ENCODE peak calls at places on chromosomes 13 and 19, in four cellular contexts. One of them, this sample, is unnamed. For H3K4me1, the result is how much of the 10 kb centered on the place peaks cover.

GRCh38 chr19:44872661-44873060 is 18.4 kb upstream of the TOMM40 start:
- DNase-seq in tibial nerve: no peak
- DNase-seq in endodermal cell: no peak
- DNase-seq in PC-9: no peak
- DNase-seq in this sample: no peak

GRCh38 chr13:50161052-50161451 is 145.8 kb downstream of the KCNRG start:
- DNase-seq in endodermal cell: no peak
- DNase-seq in PC-9: no peak
- DNase-seq in tibial nerve: no peak
- DNase-seq in this sample: no peak

GRCh38 chr13:30745917-30746686 is 10.8 kb downstream of the ALOX5AP start:
- DNase-seq in tibial nerve: no peak
- DNase-seq in endodermal cell: no peak
- DNase-seq in PC-9: no peak
- DNase-seq in this sample: no peak

GRCh38 chr13:40233731-40234195 is 432.7 kb downstream of the FOXO1 start:
- DNase-seq in endodermal cell: no peak
- DNase-seq in tibial nerve: no peak
- DNase-seq in PC-9: no peak
- DNase-seq in this sample: no peak

GRCh38 chr19:24048261-24048660 is 38.7 kb upstream of the ZNF254 start:
- DNase-seq in tibial nerve: no peak
- DNase-seq in PC-9: no peak
- DNase-seq in endodermal cell: peak
- DNase-seq in this sample: no peak

GRCh38 chr19:24060687-24061356 is 26.2 kb upstream of the ZNF254 start:
- DNase-seq in PC-9: peak
- DNase-seq in tibial nerve: no peak
- DNase-seq in endodermal cell: no peak
- DNase-seq in this sample: no peak

GRCh38 chr19:47471733-47472457 is at the start of gene SLC8A2:
- DNase-seq in PC-9: peak
- DNase-seq in endodermal cell: peak
- DNase-seq in tibial nerve: no peak
- DNase-seq in this sample: peak

GRCh38 chr19:34085336-34085735 is 87.0 kb upstream of the LSM14A start:
- DNase-seq in endodermal cell: no peak
- DNase-seq in tibial nerve: no peak
- DNase-seq in PC-9: no peak
- DNase-seq in this sample: no peak

GRCh38 chr13:104143760-104144406 is 1077.7 kb upstream of the SLC10A2 start:
- DNase-seq in tibial nerve: no peak
- DNase-seq in endodermal cell: peak
- DNase-seq in PC-9: no peak
- DNase-seq in this sample: no peak

GRCh38 chr19:15538774-15539173 is 30.4 kb downstream of the CYP4F22 start:
- DNase-seq in PC-9: no peak
- DNase-seq in tibial nerve: no peak
- DNase-seq in endodermal cell: no peak
- DNase-seq in this sample: no peak

GRCh38 chr19:22608441-22608840 is 25.7 kb upstream of the ZNF492 start:
- DNase-seq in tibial nerve: no peak
- DNase-seq in endodermal cell: no peak
- DNase-seq in PC-9: no peak
- DNase-seq in this sample: no peak

GRCh38 chr19:16423891-16424290 is 47.9 kb downstream of the EPS15L1 start:
- DNase-seq in tibial nerve: no peak
- DNase-seq in endodermal cell: no peak
- DNase-seq in PC-9: peak
- DNase-seq in this sample: no peak

GRCh38 chr13:93726173-93727019 is 499.8 kb downstream of the GPC6 start:
- DNase-seq in tibial nerve: no peak
- DNase-seq in PC-9: no peak
- DNase-seq in endodermal cell: no peak
- DNase-seq in this sample: no peak

GRCh38 chr19:42092350-42092749 is 16.4 kb downstream of the ZNF574 start:
- DNase-seq in tibial nerve: no peak
- DNase-seq in endodermal cell: peak
- DNase-seq in PC-9: peak
- DNase-seq in this sample: no peak

GRCh38 chr13:50227356-50227755 is 212.1 kb downstream of the KCNRG start:
- DNase-seq in tibial nerve: no peak
- DNase-seq in endodermal cell: no peak
- DNase-seq in PC-9: no peak
- DNase-seq in this sample: no peak

GRCh38 chr19:18063463-18063862 is 23.3 kb downstream of the IL12RB1 start:
- DNase-seq in PC-9: no peak
- DNase-seq in endodermal cell: peak
- DNase-seq in tibial nerve: no peak
- DNase-seq in this sample: no peak

GRCh38 chr19:48391100-48392005 is at the start of gene KDELR1:
- DNase-seq in endodermal cell: peak
- DNase-seq in tibial nerve: peak
- DNase-seq in PC-9: no peak
- DNase-seq in this sample: peak

GRCh38 chr19:48190288-48191284 is 20.1 kb downstream of the ZSWIM9 start:
- DNase-seq in PC-9: no peak
- DNase-seq in tibial nerve: no peak
- DNase-seq in endodermal cell: peak
- DNase-seq in this sample: peak

GRCh38 chr13:114146173-114146572 is 13.8 kb upstream of the RASA3 start:
- DNase-seq in PC-9: no peak
- DNase-seq in tibial nerve: peak
- DNase-seq in endodermal cell: no peak
- DNase-seq in this sample: no peak

GRCh38 chr19:3673506-3674439 is 26.5 kb downstream of the PIP5K1C start:
- DNase-seq in PC-9: no peak
- DNase-seq in tibial nerve: no peak
- DNase-seq in endodermal cell: peak
- DNase-seq in this sample: no peak

GRCh38 chr13:103386341-103386740 is 320.1 kb upstream of the SLC10A2 start:
- DNase-seq in PC-9: peak
- DNase-seq in tibial nerve: no peak
- DNase-seq in endodermal cell: no peak
- DNase-seq in this sample: no peak

GRCh38 chr19:4379383-4380253 is 20.7 kb downstream of the SH3GL1 start:
- DNase-seq in tibial nerve: no peak
- DNase-seq in PC-9: peak
- DNase-seq in endodermal cell: no peak
- DNase-seq in this sample: no peak

GRCh38 chr19:54172413-54172763 is 572 bp downstream of the TMC4 start:
- DNase-seq in PC-9: peak
- DNase-seq in tibial nerve: no peak
- DNase-seq in endodermal cell: no peak
- DNase-seq in this sample: no peak

GRCh38 chr19:31670931-31671330 is 321.7 kb upstream of the TSHZ3 start:
- DNase-seq in tibial nerve: no peak
- DNase-seq in PC-9: no peak
- DNase-seq in endodermal cell: no peak
- DNase-seq in this sample: no peak

GRCh38 chr19:979318-979741 is 4.8 kb upstream of the WDR18 start:
- DNase-seq in endodermal cell: no peak
- DNase-seq in tibial nerve: no peak
- DNase-seq in PC-9: no peak
- DNase-seq in this sample: no peak

GRCh38 chr19:41088151-41088550 is at the start of gene CYP2A13:
- DNase-seq in PC-9: no peak
- DNase-seq in endodermal cell: no peak
- DNase-seq in tibial nerve: no peak
- DNase-seq in this sample: no peak

GRCh38 chr13:51125495-51126226 is 14.6 kb upstream of the C13orf42 start:
- DNase-seq in PC-9: no peak
- DNase-seq in tibial nerve: no peak
- DNase-seq in endodermal cell: peak
- DNase-seq in this sample: no peak

GRCh38 chr19:48403606-48404005 is 10.1 kb downstream of the GRIN2D start:
- DNase-seq in tibial nerve: no peak
- DNase-seq in PC-9: peak
- DNase-seq in endodermal cell: peak
- DNase-seq in this sample: no peak

GRCh38 chr13:30673669-30674521 is 56.2 kb downstream of the USPL1 start:
- DNase-seq in endodermal cell: peak
- DNase-seq in tibial nerve: peak
- DNase-seq in PC-9: peak
- DNase-seq in this sample: peak

GRCh38 chr13:101415358-101416174 is 742 bp downstream of the NALCN start:
- DNase-seq in tibial nerve: no peak
- DNase-seq in endodermal cell: no peak
- DNase-seq in PC-9: no peak
- DNase-seq in this sample: peak

GRCh38 chr19:43789029-43789428 is 8.3 kb upstream of the KCNN4 start:
- DNase-seq in PC-9: no peak
- DNase-seq in endodermal cell: peak
- DNase-seq in tibial nerve: no peak
- DNase-seq in this sample: no peak

GRCh38 chr19:52198678-52199077 is 8.8 kb downstream of the PPP2R1A start:
- DNase-seq in PC-9: peak
- DNase-seq in endodermal cell: no peak
- DNase-seq in tibial nerve: no peak
- DNase-seq in this sample: no peak
- H3K4me1 ChIP-seq in PC-9: under half
- H3K4me1 ChIP-seq in endodermal cell: under half
- H3K4me1 ChIP-seq in tibial nerve: under half
- H3K4me1 ChIP-seq in this sample: under half

DNA sequence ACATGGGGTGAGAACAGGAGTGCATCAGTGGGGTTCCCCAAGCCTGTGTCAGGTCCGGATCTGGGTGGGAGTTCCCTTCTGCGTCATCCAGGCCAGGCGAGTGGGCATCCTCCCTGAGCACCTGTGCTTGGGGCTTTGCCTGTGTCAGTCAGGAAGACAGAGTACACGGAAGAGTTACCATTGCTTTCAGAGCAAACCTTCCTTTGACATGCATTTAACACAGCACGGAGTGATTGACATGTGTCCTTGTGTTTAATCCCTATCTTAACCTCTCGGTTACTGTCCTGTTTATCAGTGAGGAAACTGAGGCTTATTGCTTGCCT is 47.6 kb downstream of the CAPN12 start:
- DNase-seq in PC-9: no peak
- DNase-seq in endodermal cell: no peak
- DNase-seq in tibial nerve: no peak
- DNase-seq in this sample: no peak
- H3K4me1 ChIP-seq in PC-9: under half
- H3K4me1 ChIP-seq in endodermal cell: under half
- H3K4me1 ChIP-seq in tibial nerve: half or more
- H3K4me1 ChIP-seq in this sample: under half

GRCh38 chr13:99977334-99977911 is 4.2 kb upstream of the ZIC2 start:
- DNase-seq in endodermal cell: peak
- DNase-seq in tibial nerve: no peak
- DNase-seq in PC-9: no peak
- DNase-seq in this sample: no peak
- H3K4me1 ChIP-seq in endodermal cell: under half
- H3K4me1 ChIP-seq in tibial nerve: under half
- H3K4me1 ChIP-seq in PC-9: under half
- H3K4me1 ChIP-seq in this sample: under half

DNA sequence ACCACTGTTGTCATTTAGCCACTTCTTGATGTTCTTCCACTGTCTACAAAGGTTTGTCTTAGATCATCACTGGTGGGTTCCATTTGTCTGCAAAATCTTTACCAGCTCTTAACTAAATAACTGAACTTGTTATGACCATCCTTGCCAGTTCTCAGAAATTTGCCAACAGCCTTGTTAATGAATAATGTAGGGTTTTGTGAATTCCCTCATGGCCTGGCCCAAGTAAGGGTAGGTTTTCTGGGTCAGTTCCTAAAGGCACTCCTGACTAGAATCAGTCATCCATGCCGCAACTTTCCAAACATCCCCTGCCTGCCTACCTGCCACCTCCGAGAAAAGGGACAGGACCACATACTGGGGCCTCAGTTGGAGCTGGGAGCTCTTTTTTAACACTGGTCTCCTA is 4.0 kb downstream of the COL4A1 start:
- DNase-seq in endodermal cell: no peak
- DNase-seq in tibial nerve: no peak
- DNase-seq in PC-9: no peak
- DNase-seq in this sample: no peak
- H3K4me1 ChIP-seq in endodermal cell: under half
- H3K4me1 ChIP-seq in tibial nerve: under half
- H3K4me1 ChIP-seq in PC-9: under half
- H3K4me1 ChIP-seq in this sample: under half

GRCh38 chr19:2540251-2540645 is 64.3 kb downstream of the GADD45B start:
- DNase-seq in tibial nerve: no peak
- DNase-seq in PC-9: no peak
- DNase-seq in endodermal cell: no peak
- DNase-seq in this sample: no peak
- H3K4me1 ChIP-seq in tibial nerve: under half
- H3K4me1 ChIP-seq in PC-9: half or more
- H3K4me1 ChIP-seq in endodermal cell: under half
- H3K4me1 ChIP-seq in this sample: under half

GRCh38 chr13:97239943-97240788 is 18.0 kb downstream of the MBNL2 start:
- DNase-seq in tibial nerve: no peak
- DNase-seq in endodermal cell: no peak
- DNase-seq in PC-9: no peak
- DNase-seq in this sample: no peak
- H3K4me1 ChIP-seq in tibial nerve: half or more
- H3K4me1 ChIP-seq in endodermal cell: under half
- H3K4me1 ChIP-seq in PC-9: under half
- H3K4me1 ChIP-seq in this sample: under half

DNA sequence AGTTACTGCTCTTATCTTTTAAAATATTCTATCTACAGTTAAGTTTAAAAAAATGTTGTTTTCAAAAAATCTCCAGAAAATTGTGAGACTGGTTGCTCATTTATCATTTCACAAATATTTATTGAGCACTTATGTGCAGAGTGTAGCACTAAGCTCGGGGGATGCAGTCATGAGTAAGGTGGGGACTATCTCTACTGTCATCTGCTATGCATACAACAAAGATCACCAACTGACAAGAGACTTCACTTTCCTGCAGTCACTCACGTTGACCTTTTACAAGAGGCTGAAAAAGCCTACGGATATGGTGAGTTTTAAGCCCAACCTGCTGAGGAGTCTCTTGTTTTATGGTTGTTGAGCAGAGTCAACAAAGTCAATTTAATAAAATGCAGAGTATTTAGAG is 392.5 kb downstream of the KLF12 start:
- DNase-seq in PC-9: no peak
- DNase-seq in tibial nerve: no peak
- DNase-seq in endodermal cell: no peak
- DNase-seq in this sample: no peak
- H3K4me1 ChIP-seq in PC-9: under half
- H3K4me1 ChIP-seq in tibial nerve: under half
- H3K4me1 ChIP-seq in endodermal cell: under half
- H3K4me1 ChIP-seq in this sample: under half

GRCh38 chr13:112726018-112726767 is 36.4 kb downstream of the ATP11A start:
- DNase-seq in tibial nerve: no peak
- DNase-seq in PC-9: no peak
- DNase-seq in endodermal cell: peak
- DNase-seq in this sample: no peak

GRCh38 chr13:112728375-112729126 is 38.7 kb downstream of the ATP11A start:
- DNase-seq in tibial nerve: no peak
- DNase-seq in endodermal cell: peak
- DNase-seq in PC-9: no peak
- DNase-seq in this sample: no peak

GRCh38 chr13:112729408-112729807 is 39.6 kb downstream of the ATP11A start:
- DNase-seq in tibial nerve: no peak
- DNase-seq in PC-9: no peak
- DNase-seq in endodermal cell: peak
- DNase-seq in this sample: no peak

GRCh38 chr13:112725346-112726017 is 35.6 kb downstream of the ATP11A start:
- DNase-seq in endodermal cell: peak
- DNase-seq in PC-9: peak
- DNase-seq in tibial nerve: no peak
- DNase-seq in this sample: no peak

GRCh38 chr13:112727581-112727980 is 37.7 kb downstream of the ATP11A start:
- DNase-seq in PC-9: no peak
- DNase-seq in tibial nerve: no peak
- DNase-seq in endodermal cell: peak
- DNase-seq in this sample: no peak
- H3K4me1 ChIP-seq in PC-9: half or more
- H3K4me1 ChIP-seq in tibial nerve: under half
- H3K4me1 ChIP-seq in endodermal cell: under half
- H3K4me1 ChIP-seq in this sample: under half

This sample was measured in aorta.